ENCODE peak calls at places on chromosome 22, in five cellular contexts. W, E, T, V and Z are unnamed samples.

GRCh38 chr22:46033256-46034200 is 56.6 kb upstream of the WNT7B start:
- DNase-seq in T (no peak), W (no peak), V (no peak), E (no peak), Z (no peak)

GRCh38 chr22:35103756-35104155 is 37.8 kb downstream of the ISX start:
- DNase-seq in W (no peak), V (no peak), E (no peak), T (peak), Z (no peak)

GRCh38 chr22:46477967-46478635 is 59.3 kb downstream of the CELSR1 start:
- DNase-seq in E (no peak), V (no peak), W (no peak), T (no peak), Z (no peak)

GRCh38 chr22:22167791-22168189 is 76.8 kb upstream of the VPREB1 start:
- DNase-seq in E (no peak), W (no peak), V (no peak), T (peak), Z (no peak)

GRCh38 chr22:35375031-35375430 is 5.9 kb upstream of the HMOX1 start:
- DNase-seq in V (peak), T (no peak), W (peak), E (no peak), Z (no peak)

GRCh38 chr22:37771081-37771480 is 36.7 kb upstream of the GCAT start:
- DNase-seq in E (no peak), W (no peak), V (no peak), T (no peak), Z (no peak)

GRCh38 chr22:27004434-27004833 is 347.0 kb downstream of the MIAT start:
- DNase-seq in T (no peak), E (no peak), V (no peak), W (no peak), Z (no peak)

GRCh38 chr22:26169312-26170111 is at the start of gene SEZ6L:
- DNase-seq in E (no peak), W (no peak), T (no peak), V (no peak), Z (no peak)

GRCh38 chr22:44889233-44889878 is 120.4 kb downstream of the PHF21B start:
- DNase-seq in V (no peak), T (no peak), E (no peak), W (no peak), Z (no peak)

GRCh38 chr22:36923458-36923784 is 10.0 kb downstream of the CSF2RB start:
- DNase-seq in W (no peak), T (no peak), V (no peak), E (no peak), Z (no peak)

GRCh38 chr22:48794906-48795305 is 1032.8 kb downstream of the BRD1 start:
- DNase-seq in V (no peak), T (no peak), E (peak), W (no peak), Z (no peak)

GRCh38 chr22:17199131-17199731 is 20.0 kb downstream of the ADA2 start:
- DNase-seq in E (no peak), T (no peak), V (no peak), W (peak), Z (no peak)

GRCh38 chr22:50169774-50170341 is 673 bp upstream of the PANX2 start:
- DNase-seq in W (no peak), V (no peak), E (peak), T (no peak), Z (no peak)

GRCh38 chr22:25763239-25763777 is 21.3 kb downstream of the MYO18B start:
- DNase-seq in E (no peak), V (no peak), T (no peak), W (no peak), Z (no peak)

DNA sequence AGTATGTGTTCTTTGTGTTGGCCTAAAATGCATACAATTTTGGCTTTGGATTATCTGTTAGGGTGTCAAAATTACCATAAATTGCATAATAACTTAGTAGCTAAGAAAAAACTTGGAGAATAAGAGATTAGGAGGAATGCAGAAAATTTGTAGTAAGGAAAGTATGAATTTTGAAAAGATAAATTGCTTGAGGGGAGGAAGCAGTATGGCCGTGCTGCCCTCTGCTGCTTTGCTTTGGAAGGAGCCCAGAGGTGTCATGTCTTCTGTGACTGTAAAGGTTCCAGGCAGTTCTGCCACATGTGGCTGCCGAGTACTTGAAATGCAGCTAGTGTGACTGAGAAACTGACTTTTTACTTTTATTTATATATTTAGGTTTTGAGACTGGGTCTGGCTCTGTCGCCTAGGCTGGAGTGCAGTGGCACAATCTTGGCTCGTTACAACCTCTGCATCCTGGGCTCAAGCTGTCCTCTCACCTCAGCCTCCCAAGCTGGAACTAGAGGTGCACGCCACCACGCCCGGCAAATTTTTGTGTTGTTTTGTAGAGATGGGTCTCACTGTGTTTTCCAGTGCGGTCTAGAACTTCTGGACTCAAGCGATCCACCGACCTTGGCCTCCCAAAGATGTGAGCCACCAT is 1.8 kb downstream of the ADSL start:
- DNase-seq in V (no peak), W (peak), E (no peak), T (peak), Z (no peak)
- H3K4me3 ChIP-seq in V (no peak), W (no peak), E (no peak), T (no peak), Z (no peak)

DNA sequence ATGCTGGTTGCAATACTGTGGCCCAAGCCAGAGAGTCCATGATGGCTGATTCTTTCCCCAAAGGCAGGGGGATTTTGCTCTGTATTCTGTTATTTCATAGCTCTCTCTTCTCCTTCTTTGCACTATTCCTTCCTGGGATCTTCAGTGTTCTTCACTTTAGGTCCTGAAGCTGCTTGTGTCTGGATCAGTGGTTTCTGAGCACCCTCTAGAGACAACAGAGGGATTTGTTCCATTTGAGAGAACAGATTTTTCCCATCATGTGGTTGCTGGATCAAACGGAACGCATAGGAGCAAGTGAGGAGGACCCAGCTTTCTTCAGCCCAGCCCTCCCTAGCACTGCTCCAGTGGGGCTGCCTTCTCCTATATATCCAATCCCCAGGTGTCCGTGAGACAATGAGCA is 68.7 kb upstream of the SYN3 start:
- DNase-seq in W (no peak), T (no peak), E (no peak), V (no peak), Z (no peak)
- TF ChIP-seq CTCF in W (no peak), T (no peak), E (no peak), V (no peak), Z (no peak)

DNA sequence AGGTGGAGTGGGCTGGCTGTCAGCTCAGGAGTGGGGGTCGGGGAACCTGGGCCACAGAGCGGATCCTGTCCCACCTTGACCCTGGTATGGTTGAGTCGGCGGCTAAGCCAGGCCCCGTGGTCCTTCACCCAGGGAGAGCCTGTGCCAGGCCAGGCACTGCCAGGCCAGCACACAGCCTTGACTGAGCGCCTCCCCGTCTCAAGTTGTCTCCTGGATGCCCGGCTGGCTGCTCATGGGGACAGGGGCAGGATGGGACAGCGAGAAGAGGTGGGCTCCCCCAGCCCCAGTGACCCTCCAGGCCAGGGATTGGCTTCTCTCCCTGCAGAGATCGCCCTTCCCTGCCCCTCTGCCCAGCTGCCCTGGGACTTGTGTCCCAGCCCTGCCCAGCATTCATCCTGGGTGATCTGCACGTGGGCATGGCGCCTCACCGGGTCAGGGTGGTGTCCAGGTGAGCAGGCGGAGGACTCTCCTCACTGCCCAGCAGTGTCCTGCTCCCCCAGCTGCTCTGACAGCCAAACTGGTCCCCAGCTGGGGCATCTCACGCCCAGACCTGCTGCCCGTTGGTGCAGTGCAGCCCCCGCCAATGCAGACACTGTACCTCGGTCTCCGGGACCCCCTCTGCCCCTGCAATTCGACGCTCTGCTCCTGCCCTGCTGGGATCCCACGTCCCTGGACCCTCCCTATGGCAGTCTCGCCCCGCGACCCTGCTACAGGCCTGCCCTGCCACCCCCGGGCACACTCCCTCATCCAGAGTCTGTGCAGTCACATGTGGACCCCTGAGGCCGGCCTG is 28.8 kb upstream of the CCDC188 start:
- DNase-seq in E (no peak), T (no peak), W (no peak), V (no peak), Z (no peak)
- H3K4me3 ChIP-seq in E (no peak), T (no peak), W (no peak), V (no peak), Z (no peak)

DNA sequence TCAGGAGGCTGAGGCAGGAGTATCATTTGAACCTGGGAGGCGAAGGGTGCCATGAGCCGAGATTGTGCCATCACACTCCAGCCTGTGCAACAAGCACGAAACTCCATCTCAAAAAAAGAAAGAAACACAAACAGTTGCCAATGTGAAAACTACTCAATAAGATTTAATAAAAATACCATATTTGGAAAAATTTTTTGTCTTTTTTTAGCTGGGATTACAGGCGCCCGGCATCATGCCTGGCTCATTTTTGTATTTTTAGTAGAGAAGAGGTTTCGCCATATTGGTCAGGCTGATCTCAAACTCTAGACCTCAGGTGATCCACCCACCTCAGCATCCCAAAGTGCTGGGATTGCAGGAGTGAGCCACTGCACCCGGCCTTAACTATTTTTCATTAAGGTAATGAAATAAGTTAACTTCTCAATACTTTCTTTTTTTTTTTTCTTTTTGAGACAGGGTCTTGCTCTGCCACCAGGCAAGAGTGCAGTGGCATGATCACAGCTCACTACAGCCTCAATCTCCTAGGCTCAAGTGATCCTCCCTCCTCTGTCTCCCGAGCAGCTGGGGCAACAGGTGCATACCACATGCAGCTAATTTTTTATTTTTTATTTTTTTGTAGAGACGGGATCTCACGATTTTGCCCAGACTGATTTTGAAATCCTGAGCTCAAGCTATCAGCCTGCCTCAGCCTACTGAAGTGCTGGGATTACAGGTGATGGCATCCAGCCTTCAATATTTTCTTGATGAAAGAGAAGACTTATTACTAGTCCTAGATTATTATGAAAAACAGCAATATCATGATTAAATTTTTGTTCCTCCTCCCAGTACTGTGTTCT is 4746.2 kb upstream of the OR11H1 start:
- DNase-seq in V (no peak), T (no peak), E (no peak), W (no peak), Z (no peak)
- TF ChIP-seq CTCF in V (no peak), T (no peak), E (no peak), W (no peak), Z (no peak)